ENCODE peak calls at places on chromosome 12, in six cellular contexts. One of them, this sample, is unnamed.

GRCh38 chr12:80590085-80590484 is 117.3 kb upstream of the MYF6 start:
- DNase-seq in stimulated activated naive CD4-positive, alpha-beta T cell: no peak
- DNase-seq in cardiac muscle cell: no peak
- DNase-seq in ELF-1: no peak
- DNase-seq in psoas muscle: no peak
- DNase-seq in stimulated activated CD8-positive, alpha-beta memory T cell treated with anti-CD3 and anti-CD28 coated beads, Interleukin-7, amount 100 ng/mL, for 4 hours: no peak
- DNase-seq in this sample: no peak

GRCh38 chr12:76265424-76266180 is 82.6 kb downstream of the BBS10 start:
- DNase-seq in stimulated activated naive CD4-positive, alpha-beta T cell: no peak
- DNase-seq in cardiac muscle cell: no peak
- DNase-seq in ELF-1: no peak
- DNase-seq in psoas muscle: no peak
- DNase-seq in stimulated activated CD8-positive, alpha-beta memory T cell treated with anti-CD3 and anti-CD28 coated beads, Interleukin-7, amount 100 ng/mL, for 4 hours: no peak
- DNase-seq in this sample: no peak

GRCh38 chr12:92076106-92076505 is 69.5 kb downstream of the BTG1 start:
- DNase-seq in stimulated activated naive CD4-positive, alpha-beta T cell: no peak
- DNase-seq in cardiac muscle cell: no peak
- DNase-seq in ELF-1: no peak
- DNase-seq in psoas muscle: no peak
- DNase-seq in stimulated activated CD8-positive, alpha-beta memory T cell treated with anti-CD3 and anti-CD28 coated beads, Interleukin-7, amount 100 ng/mL, for 4 hours: no peak
- DNase-seq in this sample: no peak

GRCh38 chr12:108788076-108788782 is 56.9 kb upstream of the CORO1C start:
- DNase-seq in stimulated activated naive CD4-positive, alpha-beta T cell: no peak
- DNase-seq in cardiac muscle cell: no peak
- DNase-seq in ELF-1: no peak
- DNase-seq in psoas muscle: peak
- DNase-seq in stimulated activated CD8-positive, alpha-beta memory T cell treated with anti-CD3 and anti-CD28 coated beads, Interleukin-7, amount 100 ng/mL, for 4 hours: no peak
- DNase-seq in this sample: no peak

GRCh38 chr12:115998119-115998633 is 279.3 kb downstream of the MED13L start:
- DNase-seq in stimulated activated naive CD4-positive, alpha-beta T cell: no peak
- DNase-seq in cardiac muscle cell: peak
- DNase-seq in ELF-1: peak
- DNase-seq in psoas muscle: no peak
- DNase-seq in stimulated activated CD8-positive, alpha-beta memory T cell treated with anti-CD3 and anti-CD28 coated beads, Interleukin-7, amount 100 ng/mL, for 4 hours: no peak
- DNase-seq in this sample: peak

GRCh38 chr12:57127101-57127709 is 1.1 kb upstream of the LRP1 start:
- DNase-seq in stimulated activated naive CD4-positive, alpha-beta T cell: peak
- DNase-seq in cardiac muscle cell: peak
- DNase-seq in ELF-1: peak
- DNase-seq in psoas muscle: peak
- DNase-seq in stimulated activated CD8-positive, alpha-beta memory T cell treated with anti-CD3 and anti-CD28 coated beads, Interleukin-7, amount 100 ng/mL, for 4 hours: no peak
- DNase-seq in this sample: no peak

GRCh38 chr12:13099066-13099909 is 4.2 kb downstream of the GSG1 start:
- DNase-seq in stimulated activated naive CD4-positive, alpha-beta T cell: no peak
- DNase-seq in cardiac muscle cell: no peak
- DNase-seq in ELF-1: no peak
- DNase-seq in psoas muscle: no peak
- DNase-seq in stimulated activated CD8-positive, alpha-beta memory T cell treated with anti-CD3 and anti-CD28 coated beads, Interleukin-7, amount 100 ng/mL, for 4 hours: no peak
- DNase-seq in this sample: no peak

GRCh38 chr12:52189376-52190174 is 2.2 kb downstream of the KRT80 start:
- DNase-seq in stimulated activated naive CD4-positive, alpha-beta T cell: no peak
- DNase-seq in cardiac muscle cell: no peak
- DNase-seq in ELF-1: no peak
- DNase-seq in psoas muscle: no peak
- DNase-seq in stimulated activated CD8-positive, alpha-beta memory T cell treated with anti-CD3 and anti-CD28 coated beads, Interleukin-7, amount 100 ng/mL, for 4 hours: no peak
- DNase-seq in this sample: no peak

GRCh38 chr12:12282761-12283160 is 15.9 kb upstream of the LRP6 start:
- DNase-seq in stimulated activated naive CD4-positive, alpha-beta T cell: no peak
- DNase-seq in cardiac muscle cell: no peak
- DNase-seq in ELF-1: no peak
- DNase-seq in psoas muscle: no peak
- DNase-seq in stimulated activated CD8-positive, alpha-beta memory T cell treated with anti-CD3 and anti-CD28 coated beads, Interleukin-7, amount 100 ng/mL, for 4 hours: no peak
- DNase-seq in this sample: no peak

GRCh38 chr12:101564912-101565311 is 29.9 kb upstream of the MYBPC1 start:
- DNase-seq in stimulated activated naive CD4-positive, alpha-beta T cell: no peak
- DNase-seq in cardiac muscle cell: no peak
- DNase-seq in ELF-1: no peak
- DNase-seq in psoas muscle: no peak
- DNase-seq in stimulated activated CD8-positive, alpha-beta memory T cell treated with anti-CD3 and anti-CD28 coated beads, Interleukin-7, amount 100 ng/mL, for 4 hours: no peak
- DNase-seq in this sample: peak

This sample was measured in Jurkat, Clone E6-1.